ENCODE peak calls at places on chromosomes 6 and 20, in six cellular contexts. P is Ammon's horn, X is Karpas-422, Z is A172, Y is H1, L is ovary. S is an unnamed sample.

GRCh38 chr6:89410231-89411018 is 1.6 kb downstream of the RRAGD start:
- DNase-seq in P (no peak), L (no peak), Y (no peak), X (peak), Z (no peak), S (no peak)

GRCh38 chr20:63765918-63766317 is 26.3 kb downstream of the SLC2A4RG start:
- DNase-seq in X (no peak), L (no peak), Z (no peak), P (no peak), Y (no peak), S (no peak)

GRCh38 chr6:125380474-125380873 is 78.7 kb upstream of the HDDC2 start:
- DNase-seq in X (no peak), P (no peak), Y (no peak), L (no peak), Z (no peak), S (no peak)

GRCh38 chr6:16184129-16184528 is 54.3 kb upstream of the GMPR start:
- DNase-seq in Z (peak), X (peak), L (no peak), Y (no peak), P (peak), S (peak)

GRCh38 chr6:156029296-156029985 is 573.8 kb upstream of the NOX3 start:
- DNase-seq in Z (no peak), X (no peak), L (no peak), P (no peak), Y (no peak), S (no peak)

GRCh38 chr6:11392778-11393507 is 144.6 kb upstream of the TMEM170B start:
- DNase-seq in L (no peak), P (no peak), Y (no peak), Z (peak), X (no peak), S (no peak)

GRCh38 chr6:36463686-36464085 is 20.9 kb downstream of the KCTD20 start:
- DNase-seq in P (no peak), Y (no peak), L (no peak), Z (no peak), X (no peak), S (no peak)

GRCh38 chr20:25563876-25564275 is 21.5 kb downstream of the NINL start:
- DNase-seq in P (no peak), Z (no peak), X (no peak), Y (no peak), L (no peak), S (no peak)

GRCh38 chr20:858011-858410 is 24.5 kb downstream of the FAM110A start:
- DNase-seq in P (no peak), Z (no peak), L (no peak), Y (no peak), X (no peak), S (no peak)

GRCh38 chr6:164859791-164860190 is 449.6 kb downstream of the C6orf118 start:
- DNase-seq in L (no peak), P (peak), Z (peak), X (no peak), Y (no peak), S (no peak)

GRCh38 chr6:62039602-62040001 is 246.4 kb downstream of the KHDRBS2 start:
- DNase-seq in Z (no peak), L (no peak), Y (no peak), X (no peak), P (no peak), S (no peak)

GRCh38 chr6:36660771-36661471 is 17.6 kb upstream of the CDKN1A start:
- DNase-seq in Y (peak), Z (no peak), P (no peak), X (no peak), L (peak), S (peak)

GRCh38 chr6:4441981-4442434 is 306.6 kb upstream of the ECI2 start:
- DNase-seq in Z (no peak), X (no peak), L (no peak), Y (no peak), P (no peak), S (no peak)

GRCh38 chr6:111147440-111147839 is 60.1 kb downstream of the SLC16A10 start:
- DNase-seq in P (no peak), Y (no peak), X (no peak), Z (no peak), L (no peak), S (no peak)

GRCh38 chr6:24139080-24139479 is 13.1 kb downstream of the NRSN1 start:
- DNase-seq in X (no peak), L (no peak), Z (no peak), P (no peak), Y (no peak), S (no peak)

GRCh38 chr6:43391448-43392031 is 22.1 kb upstream of the ZNF318 start:
- DNase-seq in Y (no peak), X (no peak), P (no peak), Z (no peak), L (no peak), S (no peak)

GRCh38 chr20:23358923-23359572 is 2.9 kb upstream of the GZF1 start:
- DNase-seq in X (no peak), Y (no peak), L (no peak), P (no peak), Z (no peak), S (peak)

GRCh38 chr20:31788578-31788977 is 30.6 kb upstream of the MYLK2 start:
- DNase-seq in Z (peak), P (no peak), X (peak), L (no peak), Y (no peak), S (no peak)

GRCh38 chr6:4281341-4282293 is 146.2 kb upstream of the ECI2 start:
- DNase-seq in Z (no peak), Y (peak), L (no peak), X (no peak), P (peak), S (peak)

GRCh38 chr6:33490198-33490597 is 35.8 kb downstream of the ZBTB9 start:
- DNase-seq in P (no peak), Y (no peak), L (no peak), Z (peak), X (no peak), S (no peak)

GRCh38 chr6:12516070-12516469 is 200.5 kb upstream of the PHACTR1 start:
- DNase-seq in Y (no peak), L (no peak), P (no peak), Z (no peak), X (no peak), S (no peak)

S was measured in body of pancreas.